ENCODE peak calls at places on chromosomes 13 and 19, in seven cellular contexts. F is SK-N-SH, O is HepG2, G is GM12878, D is K562, W is HCT116, U is H1. Q is an unnamed sample.

GRCh38 chr19:38385804-38386257 is 2.0 kb downstream of the GGN start:
- DNase-seq in F (peak; percentile 34), O (no peak), G (no peak), D (peak; percentile 29), W (no peak), U (no peak), Q (no peak)

GRCh38 chr13:43786766-43787517 is at the start of gene ENOX1:
- DNase-seq in F (peak; percentile 92), O (no peak), G (no peak), D (no peak), W (peak; percentile 34), U (peak; percentile 67), Q (peak; percentile 34)

GRCh38 chr19:48501446-48501960 is 10.1 kb downstream of the LMTK3 start:
- DNase-seq in F (no peak), O (peak; percentile 84), G (peak; percentile 43), D (peak; percentile 93), W (no peak), U (peak; percentile 90), Q (peak; percentile 98)

GRCh38 chr13:32211788-32212187 is 103.4 kb downstream of the ZAR1L start:
- DNase-seq in F (no peak), O (no peak), G (no peak), D (no peak), W (no peak), U (no peak), Q (no peak)

GRCh38 chr19:39032164-39032918 is at the start of gene FBXO27:
- DNase-seq in F (peak; percentile 84), O (no peak), G (no peak), D (peak; percentile 67), W (peak; percentile 16), U (peak; percentile 86), Q (peak; percentile 5)

GRCh38 chr19:19186742-19187141 is 5.2 kb downstream of the BORCS8 start:
- DNase-seq in F (no peak), O (no peak), G (no peak), D (no peak), W (no peak), U (no peak), Q (no peak)

GRCh38 chr13:38662362-38662761 is 24.5 kb upstream of the FREM2 start:
- DNase-seq in F (no peak), O (no peak), G (no peak), D (no peak), W (no peak), U (no peak), Q (no peak)

GRCh38 chr13:75566658-75567057 is 17.1 kb downstream of the UCHL3 start:
- DNase-seq in F (peak; percentile 15), O (peak; percentile 31), G (no peak), D (no peak), W (no peak), U (no peak), Q (peak; percentile 34)

GRCh38 chr13:101838305-101838835 is 385.9 kb downstream of the ITGBL1 start:
- DNase-seq in F (no peak), O (no peak), G (no peak), D (no peak), W (no peak), U (no peak), Q (no peak)

GRCh38 chr13:41916173-41916954 is 44.5 kb downstream of the VWA8 start:
- DNase-seq in F (no peak), O (no peak), G (peak; percentile 89), D (no peak), W (no peak), U (no peak), Q (no peak)

GRCh38 chr13:111947876-111948275 is 119.1 kb upstream of the SOX1 start:
- DNase-seq in F (no peak), O (no peak), G (no peak), D (no peak), W (no peak), U (peak; percentile 24), Q (no peak)

GRCh38 chr19:10238172-10238783 is 7.1 kb upstream of the S1PR2 start:
- DNase-seq in F (no peak), O (peak; percentile 83), G (no peak), D (no peak), W (no peak), U (no peak), Q (no peak)

GRCh38 chr19:35714601-35715354 is 3.0 kb upstream of the KMT2B start:
- DNase-seq in F (no peak), O (peak; percentile 33), G (no peak), D (no peak), W (no peak), U (no peak), Q (no peak)

GRCh38 chr19:16588089-16588823 is 16.0 kb upstream of the SLC35E1 start:
- DNase-seq in F (peak; percentile 68), O (no peak), G (peak; percentile 90), D (peak; percentile 54), W (no peak), U (no peak), Q (no peak)
- TF ChIP-seq JUND in F (no peak), O (no peak), G (no peak), D (peak; percentile 5), W (no peak), U (no peak), Q (no peak)

DNA sequence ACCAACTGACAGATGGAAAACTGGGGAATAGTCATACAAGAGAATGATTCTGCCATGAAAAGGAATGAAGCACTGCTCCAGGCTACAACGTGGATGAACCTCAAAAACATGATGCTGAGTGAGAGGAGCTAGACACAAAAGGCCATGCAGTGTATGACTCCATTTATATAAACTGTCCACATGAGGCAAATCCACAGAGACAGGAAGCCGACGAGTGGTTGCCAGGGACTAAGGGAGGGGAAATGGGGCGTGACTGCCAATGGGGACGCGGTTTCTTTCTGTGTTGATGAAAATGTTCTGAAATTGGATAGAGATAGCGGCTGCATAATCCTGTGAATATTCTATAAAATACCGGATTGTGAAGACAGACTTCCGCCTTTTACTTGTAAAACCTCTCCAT is 10.2 kb downstream of the SMIM7 start:
- DNase-seq in F (no peak), O (no peak), G (no peak), D (no peak), W (no peak), U (no peak), Q (no peak)
- TF ChIP-seq JUND in F (no peak), O (no peak), G (no peak), D (no peak), W (no peak), U (no peak), Q (no peak)

GRCh38 chr13:44853641-44854040 is 135.6 kb downstream of the NUFIP1 start:
- DNase-seq in F (no peak), O (peak; percentile 90), G (no peak), D (no peak), W (no peak), U (no peak), Q (no peak)

GRCh38 chr13:44857061-44857460 is 132.2 kb downstream of the NUFIP1 start:
- DNase-seq in F (no peak), O (no peak), G (no peak), D (no peak), W (no peak), U (no peak), Q (no peak)

GRCh38 chr13:44855860-44856259 is 133.4 kb downstream of the NUFIP1 start:
- DNase-seq in F (no peak), O (no peak), G (no peak), D (no peak), W (no peak), U (no peak), Q (no peak)

GRCh38 chr13:44857736-44858135 is 131.5 kb downstream of the NUFIP1 start:
- DNase-seq in F (no peak), O (no peak), G (no peak), D (no peak), W (no peak), U (no peak), Q (no peak)

DNA sequence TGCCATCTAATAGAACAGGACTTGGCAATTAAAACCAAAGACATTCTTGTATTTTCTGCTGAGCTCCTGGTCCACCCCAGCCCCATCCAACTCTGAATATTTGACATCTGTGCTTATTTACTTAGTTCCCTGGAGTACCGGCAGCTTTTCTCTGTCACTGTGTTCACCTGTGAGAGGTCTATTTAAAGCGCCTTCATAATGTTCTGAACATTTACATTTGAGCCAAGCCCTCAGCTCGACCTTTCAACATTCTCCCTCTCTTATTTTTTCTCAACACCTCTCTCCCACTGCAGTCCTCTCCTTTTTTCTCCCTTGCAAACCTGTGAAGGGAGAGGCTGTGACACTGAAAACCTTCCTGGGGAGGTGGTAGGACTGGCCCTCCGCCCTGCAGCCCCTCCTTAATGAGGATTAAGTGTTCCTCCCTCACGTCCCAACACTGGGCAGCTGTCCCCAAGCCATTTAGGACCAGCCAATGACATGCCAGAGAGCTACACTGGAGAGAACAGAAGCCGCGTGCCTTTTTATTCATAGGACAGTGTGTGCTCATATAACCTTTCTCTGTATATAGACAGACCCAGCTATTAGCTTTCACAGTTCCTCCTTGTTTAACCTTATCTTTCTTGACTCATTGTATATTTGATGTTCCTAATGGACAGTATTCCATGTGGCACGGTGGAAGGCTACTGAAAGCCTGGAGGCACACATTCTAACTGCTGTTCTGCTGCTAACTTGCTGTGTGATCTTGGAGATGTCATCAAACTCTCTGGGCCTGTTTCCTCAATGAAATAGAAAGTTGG is 134.8 kb downstream of the NUFIP1 start:
- DNase-seq in F (no peak), O (peak; percentile 62), G (no peak), D (no peak), W (no peak), U (no peak), Q (peak; percentile 73)
- TF ChIP-seq JUND in F (no peak), O (no peak), G (no peak), D (no peak), W (no peak), U (no peak), Q (no peak)

DNA sequence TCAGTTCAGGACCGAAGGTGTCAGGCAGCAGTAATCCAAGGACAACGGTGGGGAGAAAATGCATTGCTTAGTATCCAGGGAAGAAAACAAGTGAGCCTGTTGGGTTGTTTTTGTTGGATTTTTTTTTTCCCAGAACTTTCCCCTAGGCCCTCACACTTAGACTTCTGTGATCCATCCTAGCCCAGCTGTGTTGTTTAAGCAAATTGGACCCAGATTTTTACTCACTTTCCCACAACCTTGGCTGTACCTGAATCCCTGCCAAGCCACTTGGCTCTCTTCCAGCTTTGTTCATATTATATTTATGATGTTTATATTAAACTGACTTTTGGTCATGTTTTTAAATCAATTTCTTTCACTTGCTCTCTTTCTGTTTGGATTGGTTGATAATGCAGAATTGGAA is 16.5 kb downstream of the OLFM4 start:
- DNase-seq in F (peak; percentile 21), O (no peak), G (no peak), D (no peak), W (no peak), U (no peak), Q (no peak)
- TF ChIP-seq JUND in F (no peak), O (no peak), G (no peak), D (no peak), W (no peak), U (no peak), Q (no peak)

DNA sequence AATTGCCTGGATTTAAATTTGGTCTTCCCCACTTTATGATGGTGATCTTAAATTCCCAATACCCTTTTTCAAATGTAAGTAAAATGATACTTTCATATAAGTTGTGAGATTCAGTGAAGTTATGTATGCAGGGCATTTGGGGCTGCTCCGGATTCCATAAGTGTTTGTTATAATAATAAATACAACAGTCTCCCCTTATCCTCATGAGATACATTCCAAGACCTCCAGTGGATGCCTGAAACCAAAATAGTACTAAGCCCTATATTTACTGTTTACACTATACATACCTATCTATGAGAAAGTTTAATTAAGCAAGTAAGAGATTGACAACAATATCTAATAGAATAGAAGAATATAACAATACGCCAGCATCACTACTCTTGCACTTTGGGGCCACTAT is 2237.8 kb downstream of the PCDH9 start:
- DNase-seq in F (no peak), O (no peak), G (no peak), D (no peak), W (no peak), U (no peak), Q (no peak)
- TF ChIP-seq JUND in F (no peak), O (no peak), G (no peak), D (no peak), W (no peak), U (no peak), Q (no peak)